ENCODE peak calls at places on chromosomes 11 and 22, in six cellular contexts. B is uterus, Z is kidney, J is spleen, N is upper lobe of left lung, O is heart left ventricle. Q is an unnamed sample.
A peak's percentile ranks its signal among the peaks of the same experiment; 100 is the strongest.

GRCh38 chr11:134624166-134624920 is 212.3 kb upstream of the B3GAT1 start:
- DNase-seq in B (no peak), O (no peak), Z (peak; percentile 22), N (no peak), J (no peak), Q (no peak)

GRCh38 chr11:118108513-118108912 is 21.8 kb upstream of the SMIM35 start:
- DNase-seq in B (no peak), N (no peak), Z (no peak), O (no peak), J (no peak), Q (no peak)

GRCh38 chr11:13480198-13480597 is 15.6 kb downstream of the PTH start:
- DNase-seq in B (no peak), N (peak; percentile 30), Z (no peak), O (no peak), J (no peak), Q (no peak)

GRCh38 chr11:70246196-70246595 is 24.3 kb upstream of the PPFIA1 start:
- DNase-seq in J (no peak), Z (no peak), N (no peak), B (no peak), O (no peak), Q (no peak)

GRCh38 chr11:64477675-64478074 is 113.3 kb upstream of the SLC22A12 start:
- DNase-seq in O (no peak), Z (no peak), J (no peak), N (no peak), B (no peak), Q (no peak)

GRCh38 chr22:30327864-30328345 is 1.2 kb upstream of the TBC1D10A start:
- DNase-seq in J (no peak), N (no peak), Z (no peak), O (no peak), B (no peak), Q (no peak)

GRCh38 chr11:47784785-47785381 is 17.7 kb upstream of the FNBP4 start:
- DNase-seq in O (no peak), B (no peak), J (no peak), Z (no peak), N (no peak), Q (no peak)

GRCh38 chr11:4851033-4851432 is 2.0 kb upstream of the OR51S1 start:
- DNase-seq in O (peak; percentile 8), J (no peak), Z (no peak), N (no peak), B (no peak), Q (no peak)

GRCh38 chr11:6505577-6506240 is 8.6 kb downstream of the DNHD1 start:
- DNase-seq in Z (no peak), O (no peak), B (no peak), J (no peak), N (no peak), Q (no peak)

GRCh38 chr11:126072821-126073594 is 10.3 kb upstream of the CDON start:
- DNase-seq in O (no peak), B (no peak), J (no peak), Z (no peak), N (no peak), Q (no peak)

GRCh38 chr11:67401495-67402191 is at the start of gene PPP1CA:
- DNase-seq in J (peak; percentile 98), O (peak; percentile 93), B (peak; percentile 92), N (peak; percentile 99), Z (peak; percentile 97), Q (peak; percentile 81)

GRCh38 chr11:119486691-119487259 is 63.8 kb upstream of the THY1 start:
- DNase-seq in O (no peak), J (no peak), Z (peak; percentile 38), N (no peak), B (no peak), Q (no peak)

GRCh38 chr11:15602042-15602441 is 487.3 kb downstream of the INSC start:
- DNase-seq in J (no peak), Z (no peak), B (no peak), O (no peak), N (no peak), Q (no peak)

GRCh38 chr11:36296925-36297604 is 977 bp downstream of the PRR5L start:
- DNase-seq in Z (no peak), O (no peak), B (no peak), J (no peak), N (no peak), Q (no peak)

GRCh38 chr11:60915250-60915914 is 1.4 kb downstream of the TMEM109 start:
- DNase-seq in B (no peak), N (no peak), O (peak; percentile 64), J (peak; percentile 93), Z (peak; percentile 90), Q (peak; percentile 69)

GRCh38 chr11:132423266-132423665 is 1052.9 kb downstream of the NTM start:
- DNase-seq in N (no peak), O (no peak), J (no peak), Z (no peak), B (no peak), Q (no peak)

GRCh38 chr22:45224331-45224730 is 16.4 kb downstream of the KIAA0930 start:
- DNase-seq in J (peak; percentile 27), N (no peak), Z (no peak), O (no peak), B (no peak), Q (no peak)

GRCh38 chr11:86984701-86985100 is 29.5 kb upstream of the FZD4 start:
- DNase-seq in J (no peak), N (no peak), B (no peak), Z (no peak), O (no peak), Q (peak; percentile 13)

GRCh38 chr11:830295-831131 is 2.2 kb upstream of the CD151 start:
- DNase-seq in B (peak; percentile 80), Z (peak; percentile 93), J (peak; percentile 93), N (peak; percentile 94), O (peak; percentile 85), Q (peak; percentile 63)

GRCh38 chr11:763549-764321 is 13.6 kb downstream of the GATD1 start:
- DNase-seq in N (peak; percentile 68), O (no peak), B (no peak), Z (peak; percentile 75), J (peak; percentile 76), Q (no peak)

GRCh38 chr22:22878211-22878570 is 9.4 kb upstream of the IGLL5 start:
- DNase-seq in B (no peak), J (no peak), O (no peak), Z (no peak), N (no peak), Q (no peak)

GRCh38 chr11:126857860-126858808 is 142.4 kb downstream of the KIRREL3 start:
- DNase-seq in O (no peak), B (no peak), Z (no peak), N (no peak), J (no peak), Q (no peak)

GRCh38 chr22:19038728-19039447 is 83.3 kb downstream of the DGCR2 start:
- DNase-seq in J (peak; percentile 56), N (peak; percentile 80), B (no peak), O (no peak), Z (peak; percentile 63), Q (no peak)
- H3K36me3 ChIP-seq in J (peaks cover 70% of the 10 kb centered on the region), N (peaks cover 70% of the 10 kb centered on the region), B (no peaks in the 10 kb centered on the region), O (no peaks in the 10 kb centered on the region), Z (peaks cover 23% of the 10 kb centered on the region), Q (no peaks in the 10 kb centered on the region)

DNA sequence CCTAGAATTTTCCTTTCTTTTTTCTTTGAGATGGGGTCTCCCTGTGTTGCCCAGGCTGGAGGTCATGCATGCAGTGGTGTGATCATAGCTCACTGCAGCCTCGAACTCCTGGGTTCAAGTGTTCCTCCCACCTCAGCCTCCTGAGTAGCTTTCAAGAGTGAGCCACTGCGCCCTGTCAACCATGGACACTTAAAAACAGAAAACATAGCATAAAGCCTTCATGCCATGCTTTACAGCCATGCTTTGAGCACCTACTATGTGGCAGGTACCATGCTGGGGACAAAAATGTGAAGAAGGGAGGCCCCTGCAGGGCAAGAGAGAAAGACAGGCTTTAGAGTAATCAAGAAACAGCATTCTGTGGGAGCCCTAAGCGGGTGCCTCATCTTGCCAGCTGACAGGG is 13.7 kb upstream of the GNB1L start:
- DNase-seq in O (no peak), B (no peak), N (no peak), Z (no peak), J (no peak), Q (no peak)
- TF ChIP-seq CTCF in O (no peak), B (no peak), N (no peak), Z (no peak), J (no peak), Q (no peak)

DNA sequence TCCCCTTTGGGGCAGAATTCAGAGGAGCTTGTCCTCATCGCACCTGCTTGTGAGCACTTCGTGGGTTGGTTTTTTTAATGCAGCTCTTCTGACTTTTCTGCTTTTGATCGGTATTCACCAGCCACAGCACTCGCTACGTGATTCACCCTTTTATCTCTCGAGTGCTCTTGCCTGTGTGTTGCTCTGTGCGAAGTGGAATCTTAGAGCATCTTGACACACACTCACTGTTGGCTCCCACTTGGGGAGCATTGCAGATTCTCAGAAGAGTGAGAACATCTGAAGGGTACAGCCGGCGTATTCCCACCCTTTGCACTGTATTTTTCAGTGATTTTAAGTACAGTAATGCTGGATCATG is 10.9 kb downstream of the TNNT3 start:
- DNase-seq in Z (no peak), O (no peak), N (no peak), J (peak; percentile 10), B (peak; percentile 31), Q (no peak)
- H3K36me3 ChIP-seq in Z (no peaks in the 10 kb centered on the region), O (no peaks in the 10 kb centered on the region), N (no peaks in the 10 kb centered on the region), J (no peaks in the 10 kb centered on the region), B (no peaks in the 10 kb centered on the region), Q (peaks cover 10% of the 10 kb centered on the region)

GRCh38 chr11:77593883-77594282 is 4.1 kb downstream of the AQP11 start:
- DNase-seq in J (no peak), N (no peak), O (no peak), B (no peak), Z (no peak), Q (no peak)

GRCh38 chr11:77589521-77590193 is at the start of gene AQP11:
- DNase-seq in B (peak; percentile 79), J (peak; percentile 91), N (peak; percentile 97), Z (peak; percentile 93), O (peak; percentile 83), Q (peak; percentile 35)

GRCh38 chr11:77592727-77593126 is 3.0 kb downstream of the AQP11 start:
- DNase-seq in J (no peak), Z (no peak), B (no peak), O (no peak), N (no peak), Q (no peak)

GRCh38 chr11:77589181-77589520 is 602 bp upstream of the AQP11 start:
- DNase-seq in J (no peak), O (no peak), B (no peak), Z (no peak), N (no peak), Q (no peak)

DNA sequence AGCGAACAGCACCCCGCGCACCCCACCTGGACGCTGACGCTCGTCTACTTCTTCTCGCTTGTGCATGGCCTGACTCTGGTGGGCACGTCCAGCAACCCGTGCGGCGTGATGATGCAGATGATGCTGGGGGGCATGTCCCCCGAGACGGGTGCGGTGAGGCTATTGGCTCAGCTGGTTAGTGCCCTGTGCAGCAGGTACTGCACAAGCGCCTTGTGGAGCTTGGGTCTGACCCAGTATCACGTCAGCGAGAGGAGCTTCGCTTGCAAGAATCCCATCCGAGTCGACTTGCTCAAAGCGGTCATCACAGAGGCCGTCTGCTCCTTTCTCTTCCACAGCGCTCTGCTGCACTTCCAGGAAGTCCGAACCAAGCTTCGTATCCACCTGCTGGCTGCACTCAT is 440 bp downstream of the AQP11 start:
- DNase-seq in O (peak; percentile 13), B (peak; percentile 44), N (no peak), J (no peak), Z (no peak), Q (peak; percentile 22)
- TF ChIP-seq CTCF in O (no peak), B (no peak), N (peak; percentile 4), J (no peak), Z (no peak), Q (no peak)

DNA sequence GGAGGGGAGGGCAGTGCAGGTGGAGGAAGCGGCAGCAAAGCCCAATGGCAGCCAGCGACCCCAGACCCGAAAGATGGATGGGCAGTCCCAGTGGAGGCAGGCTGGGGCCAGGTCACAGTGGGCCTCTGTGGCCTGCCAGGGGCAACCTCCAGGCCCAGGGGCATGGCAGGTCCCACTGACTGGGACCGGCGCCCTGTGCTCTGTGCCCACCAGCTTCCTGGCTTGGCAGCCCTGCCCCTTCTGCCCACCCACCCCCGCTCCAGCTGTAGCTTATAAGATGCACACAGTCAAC is 4.3 kb upstream of the KCNK7 start:
- DNase-seq in Z (no peak), N (no peak), O (no peak), B (no peak), J (no peak), Q (no peak)
- H3K36me3 ChIP-seq in Z (peaks cover 9% of the 10 kb centered on the region), N (peaks cover 75% of the 10 kb centered on the region), O (peaks cover 9% of the 10 kb centered on the region), B (no peaks in the 10 kb centered on the region), J (peaks cover 58% of the 10 kb centered on the region), Q (peaks cover 41% of the 10 kb centered on the region)

Q was measured in gastrocnemius medialis.